ENCODE peak calls at places on chromosomes 7 and 10, in nine cellular contexts. P, W, B, G, Y, N, C, O and X are unnamed samples.

GRCh38 chr7:101736077-101736476 is 81.3 kb upstream of the CUX1 start:
- DNase-seq in B (no peak), W (no peak), C (no peak), N (peak), O (no peak), G (no peak), P (no peak), Y (no peak), X (no peak)

GRCh38 chr7:101973130-101973529 is 155.7 kb downstream of the CUX1 start:
- DNase-seq in B (no peak), G (no peak), Y (no peak), P (no peak), O (no peak), N (no peak), W (peak), C (no peak), X (no peak)

GRCh38 chr7:27225005-27225934 is 17.3 kb upstream of the EVX1 start:
- DNase-seq in P (peak), N (no peak), Y (no peak), G (no peak), C (no peak), B (no peak), O (no peak), W (peak), X (no peak)

GRCh38 chr7:124276005-124276606 is 243.2 kb upstream of the TMEM229A start:
- DNase-seq in C (no peak), Y (no peak), P (peak), B (peak), W (peak), O (no peak), G (peak), N (peak), X (no peak)

GRCh38 chr10:22252801-22253577 is 35.2 kb upstream of the EBLN1 start:
- DNase-seq in N (no peak), W (peak), P (peak), G (peak), B (no peak), O (no peak), Y (peak), C (no peak), X (peak)

GRCh38 chr10:5670662-5671375 is 4.4 kb upstream of the ASB13 start:
- DNase-seq in Y (peak), G (no peak), C (no peak), N (no peak), O (no peak), B (no peak), P (no peak), W (no peak), X (no peak)

GRCh38 chr7:38311329-38311937 is 38.0 kb upstream of the TARP start:
- DNase-seq in G (peak), C (no peak), N (peak), O (no peak), W (peak), B (no peak), Y (peak), P (no peak), X (no peak)

GRCh38 chr10:29767958-29768357 is 133.2 kb upstream of the SVIL start:
- DNase-seq in Y (no peak), C (no peak), B (no peak), P (no peak), N (no peak), W (no peak), O (no peak), G (no peak), X (no peak)

GRCh38 chr10:48465860-48466521 is 138.9 kb downstream of the ARHGAP22 start:
- DNase-seq in O (no peak), N (no peak), C (no peak), P (no peak), W (peak), G (no peak), Y (no peak), B (no peak), X (no peak)

GRCh38 chr10:89633484-89633883 is 11.6 kb downstream of the PANK1 start:
- DNase-seq in P (no peak), G (peak), C (no peak), W (no peak), Y (no peak), B (peak), N (no peak), O (peak), X (no peak)

GRCh38 chr10:86362566-86363183 is 3.9 kb downstream of the GRID1 start:
- DNase-seq in C (no peak), G (no peak), P (no peak), O (no peak), W (no peak), Y (no peak), N (no peak), B (no peak), X (no peak)

GRCh38 chr10:61975107-61975932 is 73.8 kb downstream of the ARID5B start:
- DNase-seq in C (no peak), O (peak), P (no peak), G (peak), B (peak), Y (no peak), W (no peak), N (peak), X (no peak)

GRCh38 chr10:83680470-83680891 is 458.8 kb upstream of the GHITM start:
- DNase-seq in O (no peak), G (no peak), W (no peak), B (no peak), Y (no peak), N (no peak), C (no peak), P (no peak), X (no peak)

GRCh38 chr10:109892885-109893284 is 30.4 kb downstream of the XPNPEP1 start:
- DNase-seq in N (peak), O (no peak), B (no peak), G (no peak), Y (no peak), C (no peak), W (no peak), P (peak), X (no peak)

GRCh38 chr10:88091490-88092061 is 228.2 kb downstream of the PTEN start:
- DNase-seq in N (no peak), P (no peak), Y (no peak), W (no peak), C (peak), O (no peak), G (no peak), B (no peak), X (peak)

GRCh38 chr7:106433377-106433776 is 148.6 kb upstream of the NAMPT start:
- DNase-seq in N (no peak), C (no peak), O (no peak), B (no peak), G (no peak), P (no peak), W (no peak), Y (no peak), X (no peak)

GRCh38 chr7:148700693-148701092 is 2.0 kb downstream of the CUL1 start:
- DNase-seq in B (peak), G (peak), N (peak), Y (no peak), W (no peak), O (no peak), C (peak), P (peak), X (peak)

GRCh38 chr7:26681819-26682418 is 182.5 kb downstream of the SKAP2 start:
- DNase-seq in N (peak), C (no peak), B (no peak), O (no peak), W (no peak), G (peak), Y (no peak), P (no peak), X (peak)

GRCh38 chr7:142516038-142516501 is 233.2 kb upstream of the PRSS1 start:
- DNase-seq in P (peak), W (peak), C (no peak), N (peak), O (peak), B (no peak), G (peak), Y (no peak), X (peak)

GRCh38 chr10:129764011-129764900 is 199.8 kb downstream of the EBF3 start:
- DNase-seq in B (no peak), G (no peak), W (no peak), Y (no peak), C (no peak), N (no peak), P (no peak), O (no peak), X (no peak)

GRCh38 chr10:70575874-70576802 is 26.4 kb downstream of the PRF1 start:
- DNase-seq in G (peak), C (no peak), P (no peak), B (peak), Y (peak), N (peak), W (no peak), O (no peak), X (no peak)

GRCh38 chr7:157097569-157097968 is 41.2 kb upstream of the UBE3C start:
- DNase-seq in C (no peak), B (no peak), Y (no peak), P (no peak), N (no peak), W (no peak), G (no peak), O (no peak), X (no peak)

GRCh38 chr7:40301486-40302065 is 166.8 kb downstream of the SUGCT start:
- DNase-seq in W (no peak), B (peak), O (no peak), N (peak), C (no peak), G (peak), Y (no peak), P (no peak), X (no peak)

GRCh38 chr10:14396441-14397048 is 65.8 kb upstream of the FRMD4A start:
- DNase-seq in C (no peak), O (peak), G (peak), N (peak), B (peak), W (peak), P (no peak), Y (no peak), X (no peak)

GRCh38 chr7:70143089-70144044 is 545.1 kb downstream of the AUTS2 start:
- DNase-seq in P (no peak), Y (no peak), B (no peak), O (no peak), C (no peak), N (peak), W (no peak), G (no peak), X (no peak)

GRCh38 chr10:88979153-88979562 is 11.4 kb upstream of the FAS start:
- DNase-seq in Y (no peak), G (peak), W (peak), B (peak), C (no peak), N (peak), P (peak), O (no peak), X (no peak)

GRCh38 chr7:158365332-158365731 is 222.3 kb downstream of the PTPRN2 start:
- DNase-seq in B (no peak), N (no peak), O (no peak), P (no peak), C (no peak), W (no peak), G (no peak), Y (no peak), X (no peak)

GRCh38 chr10:1393481-1393880 is 337.3 kb downstream of the WDR37 start:
- DNase-seq in N (no peak), G (no peak), Y (no peak), O (no peak), C (no peak), P (no peak), W (no peak), B (no peak), X (no peak)

GRCh38 chr10:119634219-119634544 is 17.0 kb upstream of the BAG3 start:
- DNase-seq in O (no peak), G (no peak), P (no peak), B (no peak), N (no peak), Y (no peak), C (no peak), W (no peak), X (no peak)

GRCh38 chr10:108204528-108205313 is 1040.2 kb upstream of the SORCS1 start:
- DNase-seq in B (no peak), P (peak), C (no peak), O (no peak), G (peak), W (peak), N (no peak), Y (no peak), X (no peak)

GRCh38 chr10:132452651-132453469 is 55.9 kb downstream of the PWWP2B start:
- DNase-seq in N (peak), W (peak), B (peak), C (peak), Y (peak), G (peak), P (peak), O (peak), X (peak)

GRCh38 chr7:137626469-137627067 is 220.2 kb downstream of the DGKI start:
- DNase-seq in N (peak), C (no peak), Y (peak), O (peak), B (peak), P (peak), G (peak), W (peak), X (no peak)